ENCODE peak calls at places on chromosome X, in four cellular contexts. Z, E, H and P are unnamed samples.

GRCh38 chrX:20517565-20517964 is 250.9 kb upstream of the RPS6KA3 start:
- DNase-seq in H (no peak), Z (no peak), E (no peak), P (no peak)

GRCh38 chrX:96971812-96972211 is 88.1 kb downstream of the RPA4 start:
- DNase-seq in E (no peak), H (no peak), Z (no peak), P (no peak)

GRCh38 chrX:48974033-48974432 is 2.4 kb upstream of the KCND1 start:
- DNase-seq in E (no peak), H (no peak), Z (no peak), P (no peak)

GRCh38 chrX:102712216-102712966 is at the start of gene GPRASP2:
- DNase-seq in Z (peak), E (peak), H (peak), P (peak)

GRCh38 chrX:63784902-63785692 is at the start of gene ARHGEF9:
- DNase-seq in Z (peak), E (peak), H (no peak), P (peak)

GRCh38 chrX:43564953-43565352 is 91.1 kb upstream of the MAOA start:
- DNase-seq in H (no peak), E (no peak), Z (no peak), P (no peak)

GRCh38 chrX:48508400-48509244 is at the start of gene PORCN:
- DNase-seq in Z (peak), E (peak), H (peak), P (peak)

GRCh38 chrX:49172280-49172780 is 632 bp downstream of the PLP2 start:
- DNase-seq in Z (no peak), E (peak), H (peak), P (peak)

GRCh38 chrX:22634081-22634480 is 361.4 kb downstream of the CBLL2 start:
- DNase-seq in H (no peak), Z (no peak), E (no peak), P (no peak)

GRCh38 chrX:23954396-23954795 is 46.6 kb downstream of the CXorf58 start:
- DNase-seq in Z (no peak), E (no peak), H (no peak), P (no peak)

GRCh38 chrX:45807572-45808425 is 607.1 kb upstream of the DIPK2B start:
- DNase-seq in Z (no peak), E (no peak), H (no peak), P (no peak)

GRCh38 chrX:119503484-119503861 is 35.2 kb downstream of the SLC25A5 start:
- DNase-seq in E (no peak), Z (no peak), H (peak), P (no peak)

GRCh38 chrX:13144927-13145659 is 100.7 kb upstream of the FAM9C start:
- DNase-seq in Z (no peak), H (no peak), E (no peak), P (no peak)

GRCh38 chrX:119194631-119195030 is 41.5 kb upstream of the PGRMC1 start:
- DNase-seq in Z (no peak), H (no peak), E (no peak), P (no peak)

GRCh38 chrX:153379971-153380581 is 21.1 kb downstream of the PNMA6E start:
- DNase-seq in Z (no peak), H (no peak), E (no peak), P (no peak)

GRCh38 chrX:37371578-37371981 is 22.4 kb downstream of the PRRG1 start:
- DNase-seq in H (no peak), Z (no peak), E (peak), P (peak)

GRCh38 chrX:3520987-3521875 is 174.8 kb upstream of the MXRA5 start:
- DNase-seq in E (no peak), Z (no peak), H (no peak), P (no peak)

GRCh38 chrX:104324871-104325585 is 70.3 kb upstream of the ESX1 start:
- DNase-seq in E (no peak), H (no peak), Z (no peak), P (no peak)

GRCh38 chrX:29699214-29699613 is 516.1 kb upstream of the MAGEB2 start:
- DNase-seq in E (no peak), Z (no peak), H (no peak), P (no peak)

GRCh38 chrX:259692-260355 is 21.4 kb upstream of the PLCXD1 start:
- DNase-seq in E (no peak), Z (no peak), H (peak), P (no peak)

GRCh38 chrX:117743469-117744251 is 372.9 kb downstream of the KLHL13 start:
- DNase-seq in E (no peak), H (no peak), Z (no peak), P (no peak)

GRCh38 chrX:15328821-15329220 is 6.5 kb downstream of the PIGA start:
- DNase-seq in H (no peak), Z (no peak), E (no peak), P (no peak)

GRCh38 chrX:110316351-110317078 is 1.4 kb downstream of the AMMECR1 start:
- DNase-seq in E (no peak), Z (no peak), H (no peak), P (no peak)

DNA sequence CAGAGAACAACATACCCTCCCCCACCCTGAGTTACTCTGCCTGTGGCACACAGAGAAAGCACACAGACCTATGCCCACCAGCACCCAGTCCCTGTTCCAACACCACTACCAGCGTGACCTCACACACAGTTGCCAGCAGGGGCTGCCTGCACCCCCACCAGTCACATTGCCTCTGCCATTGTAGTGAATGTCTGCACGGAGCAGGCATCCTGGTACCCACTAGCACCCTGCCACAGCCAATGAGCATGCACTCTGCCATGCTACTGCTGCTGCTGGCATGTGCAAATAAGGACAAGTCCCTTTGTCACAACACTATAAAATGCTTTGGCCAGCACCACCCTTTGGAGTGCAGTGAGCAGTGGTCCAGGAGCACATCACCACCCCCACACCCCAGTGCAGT is 47.1 kb downstream of the DACH2 start:
- DNase-seq in Z (no peak), H (no peak), E (no peak), P (no peak)
- TF ChIP-seq CTCF in Z (no peak), H (no peak), E (no peak), P (no peak)

DNA sequence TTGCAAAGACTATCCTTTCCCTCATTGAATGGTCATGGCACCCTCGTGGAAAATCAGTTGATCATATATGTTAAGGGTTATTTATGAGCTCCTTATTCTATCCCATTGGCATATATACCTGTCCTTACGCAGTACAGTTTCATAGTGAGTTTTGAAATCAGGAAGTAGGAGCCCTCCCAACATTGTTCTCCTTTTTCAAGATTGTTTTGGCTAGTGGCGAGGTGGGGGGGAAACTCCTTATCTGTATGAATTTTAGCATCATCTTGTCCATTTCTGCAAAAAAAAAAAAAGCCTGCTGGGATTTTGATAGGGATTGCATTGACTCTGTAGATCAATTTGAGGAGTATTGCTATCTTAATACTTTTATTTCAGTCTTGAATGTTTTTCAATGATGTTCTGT is 2.5 kb upstream of the USP9X start:
- DNase-seq in Z (no peak), E (no peak), H (no peak), P (no peak)
- TF ChIP-seq CTCF in Z (no peak), E (no peak), H (no peak), P (no peak)

DNA sequence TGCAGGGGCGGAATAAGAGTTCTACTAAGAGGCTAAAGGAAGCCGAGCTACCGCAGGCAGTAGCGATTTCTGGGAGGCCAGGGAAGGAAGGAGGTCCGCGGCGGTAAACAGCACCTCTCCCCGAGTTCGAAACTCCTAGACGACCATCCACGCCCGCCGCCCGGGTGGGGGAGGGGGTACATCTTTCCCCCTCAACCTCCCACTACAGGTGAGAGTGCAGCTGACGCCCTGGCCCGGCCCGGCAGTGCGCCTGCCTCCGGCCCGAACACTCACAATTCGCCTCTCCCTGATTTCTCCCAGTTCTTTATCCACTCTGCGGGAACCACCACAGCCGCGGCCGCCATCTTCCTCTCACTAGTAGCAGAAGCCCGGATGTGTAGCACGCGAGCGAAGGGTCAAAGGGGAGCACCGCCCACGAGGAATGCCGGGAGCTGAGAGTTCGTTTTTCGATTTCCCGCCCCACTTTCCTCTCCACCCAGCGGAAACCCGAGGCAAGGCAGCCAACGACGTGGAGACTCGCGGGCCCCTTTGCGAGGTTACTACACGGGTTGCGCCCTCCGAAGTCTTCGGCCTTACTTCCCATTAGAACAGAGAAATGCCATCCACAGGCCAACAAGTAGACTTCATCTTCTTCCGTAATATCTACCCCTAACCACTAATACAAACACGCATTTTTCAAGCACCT is at the start of gene THOC2:
- DNase-seq in H (peak), E (peak), Z (peak), P (peak)
- TF ChIP-seq CTCF in H (peak), E (peak), Z (no peak), P (peak)

GRCh38 chrX:137354851-137355250 is 211.1 kb upstream of the ZIC3 start:
- DNase-seq in E (no peak), Z (no peak), H (no peak), P (no peak)

GRCh38 chrX:137353404-137353803 is 212.5 kb upstream of the ZIC3 start:
- DNase-seq in E (no peak), H (no peak), Z (no peak), P (no peak)

DNA sequence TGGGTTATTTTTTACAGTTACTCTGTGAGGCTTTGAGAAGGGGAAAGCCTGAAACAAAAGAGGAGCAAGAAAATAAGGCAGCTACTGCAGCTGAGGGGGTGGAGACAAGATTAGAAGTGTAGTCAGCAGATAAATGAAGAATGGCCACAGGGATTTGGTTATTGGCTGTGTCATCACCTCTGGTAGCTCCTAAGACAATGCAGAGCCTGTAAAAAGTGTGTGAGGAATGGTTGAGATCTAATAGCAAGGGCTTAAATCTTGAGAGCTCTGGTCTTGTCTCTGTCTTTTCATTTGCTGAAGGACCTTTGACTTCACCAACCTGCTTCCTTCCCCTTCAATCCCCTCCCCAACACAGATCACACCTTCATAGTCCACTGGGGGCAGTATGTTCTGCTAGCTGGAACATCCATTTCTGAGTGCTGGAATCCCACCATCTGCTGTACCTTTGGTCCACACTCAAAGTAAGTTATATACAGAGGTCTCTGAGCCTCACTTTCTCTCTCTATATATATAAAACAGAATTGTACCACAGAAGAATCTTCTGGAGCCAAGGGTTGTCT is 213.7 kb upstream of the ZIC3 start:
- DNase-seq in H (no peak), Z (peak), E (no peak), P (no peak)
- TF ChIP-seq CTCF in H (no peak), Z (no peak), E (no peak), P (no peak)

DNA sequence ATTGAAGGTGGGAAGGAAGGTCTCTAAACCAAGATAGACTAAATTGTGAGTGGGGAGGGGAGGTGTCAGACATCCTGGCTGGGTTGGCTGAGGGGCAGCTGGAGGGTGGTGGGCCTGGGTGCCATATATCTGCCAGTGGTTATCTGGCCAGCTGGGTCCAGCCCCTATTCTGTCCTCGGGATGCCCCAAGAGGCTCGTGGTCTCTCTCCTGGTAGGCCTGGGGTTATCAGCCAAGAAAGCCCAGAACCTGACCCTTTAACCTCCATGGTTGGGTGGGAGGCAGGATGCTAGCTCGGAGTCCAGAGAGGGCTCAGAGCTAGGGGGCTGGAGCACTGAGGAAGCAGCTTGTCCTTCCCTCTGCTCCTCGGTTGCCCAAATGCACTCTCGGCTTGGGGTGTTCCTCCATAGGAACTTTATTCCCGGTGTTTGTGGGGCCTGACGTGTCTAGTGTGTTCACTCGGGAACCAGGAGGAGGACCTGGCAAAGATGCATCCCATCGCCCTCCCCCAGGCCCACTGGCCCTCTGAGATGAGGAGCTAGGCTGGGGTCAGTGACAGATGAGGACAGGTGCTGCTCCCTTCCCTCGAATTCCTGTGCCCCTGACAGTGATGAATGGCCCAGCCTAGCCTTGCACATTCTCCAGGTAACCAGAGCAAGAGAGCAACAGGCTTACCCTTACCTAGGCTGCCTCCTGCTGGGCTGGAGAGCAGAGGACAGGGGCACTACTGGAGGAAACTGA is 5.2 kb upstream of the EFNB1 start:
- DNase-seq in E (no peak), H (no peak), Z (no peak), P (no peak)
- TF ChIP-seq CTCF in E (no peak), H (no peak), Z (no peak), P (no peak)

DNA sequence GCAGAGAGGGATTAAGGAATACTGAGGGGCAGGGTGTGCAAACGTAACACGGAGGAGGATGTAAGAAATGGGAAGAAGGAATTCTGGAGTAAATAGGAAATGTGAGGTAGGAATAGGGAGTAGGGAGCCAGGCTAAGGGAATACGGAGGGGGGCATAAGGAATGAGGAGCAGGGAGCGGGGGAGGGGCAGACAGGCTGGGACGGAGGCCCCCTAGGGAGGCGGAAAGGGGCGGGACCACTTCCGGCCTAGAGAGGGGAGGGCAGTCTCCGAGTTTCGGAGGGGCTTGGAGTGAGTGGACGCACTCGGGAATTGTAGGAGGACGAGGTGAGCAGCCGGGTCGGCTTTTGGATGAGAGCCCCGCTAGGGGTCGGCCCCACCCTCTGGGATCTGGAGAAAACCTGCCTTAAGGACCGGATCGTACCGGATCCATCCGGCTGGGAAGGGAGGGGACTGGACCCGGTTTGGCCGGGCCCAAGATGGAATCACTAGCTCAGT is 612 bp downstream of the MAGED2 start:
- DNase-seq in H (no peak), Z (peak), E (peak), P (peak)
- TF ChIP-seq CTCF in H (no peak), Z (no peak), E (no peak), P (no peak)

DNA sequence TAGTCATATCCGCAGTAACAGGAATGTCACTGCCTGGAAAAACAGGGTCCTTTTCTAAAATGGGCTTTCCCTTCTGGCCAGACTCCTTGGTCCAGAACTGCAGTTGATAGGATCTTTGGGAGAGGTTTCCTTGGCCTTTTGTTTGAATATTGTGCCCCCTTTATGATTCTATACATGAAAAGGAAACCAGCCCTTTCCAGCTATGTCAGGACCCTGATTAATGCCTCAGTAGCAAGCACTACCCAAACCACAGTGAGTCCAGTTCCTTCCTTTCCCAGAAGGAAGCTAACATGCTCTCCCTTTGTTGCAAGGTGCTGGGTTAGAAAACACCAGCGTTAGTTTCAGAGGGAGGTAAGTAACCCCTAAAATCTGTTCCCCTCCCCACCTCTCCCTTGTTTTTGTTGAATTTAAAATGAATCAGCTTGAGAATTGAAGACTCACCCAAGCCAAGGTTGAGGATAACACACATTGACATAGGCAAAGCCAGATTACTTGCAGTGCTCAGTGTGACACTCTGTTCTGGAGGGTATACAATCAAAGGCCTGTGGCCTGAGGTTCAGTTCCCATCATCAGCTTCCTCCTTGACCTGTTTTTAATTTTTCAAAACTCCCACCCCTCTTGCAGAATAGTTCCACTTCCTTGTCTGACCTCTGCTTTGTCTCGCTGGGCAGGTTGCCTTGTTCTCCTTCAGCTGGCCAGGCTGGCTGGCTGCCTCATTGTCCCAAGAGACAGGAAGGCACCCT is 87.5 kb upstream of the PLAC1 start:
- DNase-seq in Z (no peak), E (no peak), H (peak), P (no peak)
- TF ChIP-seq CTCF in Z (no peak), E (no peak), H (no peak), P (no peak)

DNA sequence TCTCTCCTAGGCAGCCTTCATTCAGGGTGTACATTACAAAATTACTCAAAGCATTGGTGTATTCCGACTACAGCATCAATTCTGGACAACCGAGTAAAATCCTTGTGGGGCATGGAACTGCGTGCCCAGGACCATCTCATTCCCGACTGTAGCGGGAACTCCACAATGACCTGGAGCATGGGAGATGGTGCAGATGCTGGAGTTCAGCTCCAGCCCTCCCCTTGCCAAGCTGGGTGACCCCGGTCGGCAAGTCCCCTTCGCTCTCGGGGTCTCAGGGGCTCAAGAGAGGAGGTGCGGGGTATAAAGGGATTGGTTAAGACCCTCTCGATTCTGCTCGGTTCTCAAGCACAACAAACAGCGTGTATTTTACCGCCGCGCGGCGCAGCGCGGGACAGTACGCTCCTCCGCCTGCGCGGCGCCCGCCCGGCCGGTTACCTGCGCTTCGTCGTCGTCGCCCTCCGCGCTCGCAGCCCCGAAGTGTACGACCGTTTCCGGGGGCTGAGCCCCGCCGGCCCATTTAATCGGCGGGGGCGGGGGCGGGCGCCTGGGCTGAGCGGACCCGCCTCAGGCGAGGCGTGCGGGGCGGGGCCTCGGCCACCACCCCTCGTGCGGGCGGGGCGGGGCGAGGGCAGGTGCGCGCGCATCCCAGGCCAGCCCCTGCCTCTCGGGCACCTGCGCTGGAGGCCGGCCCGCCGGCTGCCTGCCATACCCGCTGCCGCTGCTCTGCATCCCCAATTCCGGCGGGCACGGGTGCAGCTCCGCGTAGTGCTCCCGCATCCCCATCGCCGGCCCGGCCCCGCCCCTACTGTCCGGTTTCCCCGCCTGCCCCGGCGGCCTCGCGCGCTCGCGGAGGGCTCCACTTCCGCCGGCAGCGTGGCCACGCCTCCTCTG is at the start of gene G6PD:
- DNase-seq in H (peak), Z (peak), E (peak), P (no peak)
- TF ChIP-seq CTCF in H (no peak), Z (no peak), E (no peak), P (no peak)

GRCh38 chrX:50889582-50889981 is 21.0 kb upstream of the BMP15 start:
- DNase-seq in H (no peak), Z (peak), E (no peak), P (no peak)
- TF ChIP-seq CTCF in H (no peak), Z (peak), E (no peak), P (no peak)